ENCODE peak calls at places on chromosomes 3 and 15, in eight cellular contexts. One of them, this sample, is unnamed.

GRCh38 chr3:85397434-85397833 is 438.6 kb downstream of the CADM2 start:
- DNase-seq in activated CD4-positive, alpha-beta T cell treated with anti-CD3 and anti-CD28 coated beads, Interleukin-2, amount 50 U/mL, for 1 hour: no peak
- DNase-seq in HuH-7: no peak
- DNase-seq in GM10248: no peak
- DNase-seq in HCEC 1CT: no peak
- DNase-seq in kidney: no peak
- DNase-seq in NB4: no peak
- DNase-seq in stimulated activated naive CD4-positive, alpha-beta T cell: no peak
- DNase-seq in this sample: no peak

GRCh38 chr3:64022451-64023186 is 675 bp downstream of the PSMD6 start:
- DNase-seq in HCEC 1CT: no peak
- DNase-seq in stimulated activated naive CD4-positive, alpha-beta T cell: peak
- DNase-seq in HuH-7: no peak
- DNase-seq in activated CD4-positive, alpha-beta T cell treated with anti-CD3 and anti-CD28 coated beads, Interleukin-2, amount 50 U/mL, for 1 hour: peak
- DNase-seq in kidney: peak
- DNase-seq in NB4: peak
- DNase-seq in GM10248: no peak
- DNase-seq in this sample: no peak

GRCh38 chr15:39461536-39462140 is 119.2 kb upstream of the THBS1 start:
- DNase-seq in GM10248: no peak
- DNase-seq in HCEC 1CT: no peak
- DNase-seq in NB4: no peak
- DNase-seq in kidney: peak
- DNase-seq in HuH-7: no peak
- DNase-seq in activated CD4-positive, alpha-beta T cell treated with anti-CD3 and anti-CD28 coated beads, Interleukin-2, amount 50 U/mL, for 1 hour: no peak
- DNase-seq in stimulated activated naive CD4-positive, alpha-beta T cell: no peak
- DNase-seq in this sample: no peak

GRCh38 chr15:41510728-41511127 is 2.9 kb downstream of the LTK start:
- DNase-seq in kidney: no peak
- DNase-seq in GM10248: no peak
- DNase-seq in HCEC 1CT: no peak
- DNase-seq in HuH-7: no peak
- DNase-seq in stimulated activated naive CD4-positive, alpha-beta T cell: no peak
- DNase-seq in NB4: no peak
- DNase-seq in activated CD4-positive, alpha-beta T cell treated with anti-CD3 and anti-CD28 coated beads, Interleukin-2, amount 50 U/mL, for 1 hour: no peak
- DNase-seq in this sample: no peak

GRCh38 chr15:69976366-69976994 is 121.2 kb downstream of the TLE3 start:
- DNase-seq in HCEC 1CT: peak
- DNase-seq in GM10248: no peak
- DNase-seq in NB4: peak
- DNase-seq in stimulated activated naive CD4-positive, alpha-beta T cell: no peak
- DNase-seq in activated CD4-positive, alpha-beta T cell treated with anti-CD3 and anti-CD28 coated beads, Interleukin-2, amount 50 U/mL, for 1 hour: peak
- DNase-seq in HuH-7: peak
- DNase-seq in kidney: no peak
- DNase-seq in this sample: no peak

GRCh38 chr15:80579611-80580010 is 115.5 kb upstream of the ABHD17C start:
- DNase-seq in HCEC 1CT: no peak
- DNase-seq in GM10248: no peak
- DNase-seq in HuH-7: no peak
- DNase-seq in activated CD4-positive, alpha-beta T cell treated with anti-CD3 and anti-CD28 coated beads, Interleukin-2, amount 50 U/mL, for 1 hour: no peak
- DNase-seq in kidney: no peak
- DNase-seq in stimulated activated naive CD4-positive, alpha-beta T cell: no peak
- DNase-seq in NB4: no peak
- DNase-seq in this sample: no peak

GRCh38 chr3:152225176-152225575 is 43.6 kb upstream of the MBNL1 start:
- DNase-seq in stimulated activated naive CD4-positive, alpha-beta T cell: no peak
- DNase-seq in NB4: no peak
- DNase-seq in HuH-7: no peak
- DNase-seq in activated CD4-positive, alpha-beta T cell treated with anti-CD3 and anti-CD28 coated beads, Interleukin-2, amount 50 U/mL, for 1 hour: no peak
- DNase-seq in HCEC 1CT: no peak
- DNase-seq in kidney: no peak
- DNase-seq in GM10248: no peak
- DNase-seq in this sample: no peak

GRCh38 chr15:99016680-99017321 is 9.2 kb upstream of the PGPEP1L start:
- DNase-seq in NB4: peak
- DNase-seq in GM10248: no peak
- DNase-seq in stimulated activated naive CD4-positive, alpha-beta T cell: no peak
- DNase-seq in HCEC 1CT: peak
- DNase-seq in HuH-7: no peak
- DNase-seq in activated CD4-positive, alpha-beta T cell treated with anti-CD3 and anti-CD28 coated beads, Interleukin-2, amount 50 U/mL, for 1 hour: no peak
- DNase-seq in kidney: no peak
- DNase-seq in this sample: no peak

GRCh38 chr15:48538941-48539340 is 106.6 kb downstream of the FBN1 start:
- DNase-seq in stimulated activated naive CD4-positive, alpha-beta T cell: no peak
- DNase-seq in activated CD4-positive, alpha-beta T cell treated with anti-CD3 and anti-CD28 coated beads, Interleukin-2, amount 50 U/mL, for 1 hour: no peak
- DNase-seq in HCEC 1CT: no peak
- DNase-seq in HuH-7: no peak
- DNase-seq in GM10248: no peak
- DNase-seq in kidney: no peak
- DNase-seq in NB4: no peak
- DNase-seq in this sample: no peak

GRCh38 chr3:194756460-194757355 is 71.0 kb downstream of the FAM43A start:
- DNase-seq in GM10248: no peak
- DNase-seq in activated CD4-positive, alpha-beta T cell treated with anti-CD3 and anti-CD28 coated beads, Interleukin-2, amount 50 U/mL, for 1 hour: no peak
- DNase-seq in kidney: peak
- DNase-seq in HuH-7: no peak
- DNase-seq in NB4: no peak
- DNase-seq in stimulated activated naive CD4-positive, alpha-beta T cell: no peak
- DNase-seq in HCEC 1CT: no peak
- DNase-seq in this sample: no peak

GRCh38 chr3:71245971-71246860 is 337.3 kb downstream of the FOXP1 start:
- DNase-seq in activated CD4-positive, alpha-beta T cell treated with anti-CD3 and anti-CD28 coated beads, Interleukin-2, amount 50 U/mL, for 1 hour: no peak
- DNase-seq in stimulated activated naive CD4-positive, alpha-beta T cell: no peak
- DNase-seq in NB4: no peak
- DNase-seq in HuH-7: no peak
- DNase-seq in HCEC 1CT: no peak
- DNase-seq in kidney: no peak
- DNase-seq in GM10248: no peak
- DNase-seq in this sample: no peak

GRCh38 chr15:78457101-78457500 is 19.1 kb downstream of the IREB2 start:
- DNase-seq in HCEC 1CT: peak
- DNase-seq in stimulated activated naive CD4-positive, alpha-beta T cell: no peak
- DNase-seq in GM10248: no peak
- DNase-seq in activated CD4-positive, alpha-beta T cell treated with anti-CD3 and anti-CD28 coated beads, Interleukin-2, amount 50 U/mL, for 1 hour: no peak
- DNase-seq in kidney: no peak
- DNase-seq in HuH-7: no peak
- DNase-seq in NB4: no peak
- DNase-seq in this sample: no peak

This sample was measured in GM12878.